ENCODE peak calls at places on chromosomes 4 and X, in ten cellular contexts. A is KBM-7, I is iris pigment epithelial cell, S is NCI-H1105, O is AG08395, F is ELR, Q is H4, J is sigmoid colon, P is endodermal cell, K is posterior cingulate gyrus. H is an unnamed sample.

GRCh38 chr4:5706486-5707290 is 1.7 kb downstream of the EVC2 start:
- DNase-seq in F (no peak), Q (no peak), A (peak), O (no peak), J (no peak), I (no peak), K (no peak), P (no peak), S (no peak), H (no peak)

GRCh38 chr4:127015616-127016015 is 617.1 kb upstream of the INTU start:
- DNase-seq in K (no peak), A (peak), F (no peak), S (peak), I (no peak), P (peak), Q (no peak), O (no peak), J (no peak), H (no peak)

GRCh38 chr4:181504846-181505374 is 738.3 kb upstream of the TENM3 start:
- DNase-seq in O (no peak), A (no peak), Q (no peak), K (no peak), J (no peak), I (no peak), F (no peak), S (peak), P (no peak), H (peak)

GRCh38 chr4:173171098-173171497 is 2.5 kb downstream of the GALNT7 start:
- DNase-seq in F (peak), A (peak), J (no peak), O (peak), K (no peak), I (peak), Q (no peak), S (no peak), P (no peak), H (no peak)

GRCh38 chr4:89160806-89161205 is 49.5 kb downstream of the TIGD2 start:
- DNase-seq in O (no peak), K (no peak), J (no peak), S (no peak), Q (no peak), I (no peak), F (no peak), P (no peak), A (no peak), H (no peak)

GRCh38 chr4:140643571-140644055 is 74.9 kb upstream of the UCP1 start:
- DNase-seq in F (no peak), J (no peak), P (no peak), S (no peak), O (no peak), K (no peak), Q (no peak), A (no peak), I (no peak), H (no peak)

GRCh38 chr4:108533245-108533844 is 87.0 kb upstream of the RPL34 start:
- DNase-seq in O (no peak), S (no peak), P (no peak), A (peak), F (no peak), J (no peak), I (peak), K (no peak), Q (no peak), H (no peak)

GRCh38 chrX:43481601-43482000 is 174.5 kb upstream of the MAOA start:
- DNase-seq in J (no peak), F (no peak), A (peak), S (no peak), I (no peak), Q (no peak), O (no peak), P (peak), K (no peak), H (no peak)

GRCh38 chrX:6574762-6575161 is 39.8 kb upstream of the VCX3A start:
- DNase-seq in K (no peak), F (no peak), A (peak), P (peak), J (no peak), I (peak), S (no peak), O (no peak), Q (no peak), H (no peak)

GRCh38 chr4:139501531-139502311 is 47.8 kb downstream of the RAB33B start:
- DNase-seq in P (no peak), A (no peak), Q (no peak), K (no peak), I (no peak), O (no peak), S (no peak), F (no peak), J (no peak), H (no peak)

GRCh38 chrX:133151320-133151719 is 54.4 kb upstream of the USP26 start:
- DNase-seq in K (no peak), O (no peak), A (no peak), F (no peak), Q (peak), I (no peak), J (no peak), S (no peak), P (no peak), H (no peak)

GRCh38 chr4:189215574-189215973 is 725.1 kb upstream of the FRG1 start:
- DNase-seq in F (no peak), I (no peak), K (no peak), Q (no peak), S (no peak), O (no peak), A (no peak), P (no peak), J (no peak), H (no peak)

GRCh38 chr4:17758459-17758858 is 23.0 kb downstream of the FAM184B start:
- DNase-seq in F (no peak), Q (no peak), P (no peak), A (no peak), O (no peak), I (no peak), J (no peak), K (no peak), S (peak), H (peak)

GRCh38 chr4:76752911-76753494 is 144.9 kb downstream of the SOWAHB start:
- DNase-seq in O (peak), S (no peak), P (no peak), F (peak), Q (peak), I (peak), A (no peak), K (no peak), J (no peak), H (no peak)

GRCh38 chrX:114162068-114162735 is 421.7 kb upstream of the HTR2C start:
- DNase-seq in A (peak), I (no peak), S (no peak), K (no peak), F (no peak), Q (peak), J (no peak), P (peak), O (no peak), H (no peak)

GRCh38 chr4:156946508-156947197 is 24.9 kb downstream of the PDGFC start:
- DNase-seq in F (peak), S (no peak), P (no peak), Q (peak), I (peak), K (no peak), A (peak), J (peak), O (peak), H (no peak)

GRCh38 chr4:38621004-38621684 is 42.9 kb upstream of the KLF3 start:
- DNase-seq in O (peak), A (no peak), S (no peak), K (no peak), I (peak), J (no peak), F (peak), Q (peak), P (no peak), H (peak)

GRCh38 chr4:83716874-83717273 is 181.0 kb downstream of the GPAT3 start:
- DNase-seq in K (no peak), P (no peak), F (peak), J (no peak), S (no peak), Q (no peak), I (peak), A (no peak), O (no peak), H (no peak)

GRCh38 chrX:129636175-129636681 is 18.5 kb downstream of the APLN start:
- DNase-seq in F (no peak), Q (no peak), O (no peak), A (no peak), I (no peak), S (no peak), J (no peak), K (no peak), P (no peak), H (no peak)

GRCh38 chrX:49972313-49972712 is 49.9 kb downstream of the CLCN5 start:
- DNase-seq in K (no peak), S (no peak), P (no peak), F (no peak), A (no peak), J (no peak), Q (no peak), O (no peak), I (peak), H (no peak)

GRCh38 chr4:87132035-87132434 is 88.4 kb downstream of the KLHL8 start:
- DNase-seq in K (no peak), O (no peak), F (no peak), P (no peak), S (no peak), I (no peak), Q (no peak), A (no peak), J (no peak), H (no peak)

GRCh38 chr4:47837582-47838294 is at the start of gene CORIN:
- DNase-seq in I (no peak), A (peak), K (peak), J (no peak), S (no peak), F (peak), O (peak), P (peak), Q (no peak), H (no peak)

GRCh38 chr4:20916106-20916505 is 215.8 kb downstream of the PACRGL start:
- DNase-seq in Q (peak), P (no peak), I (peak), A (no peak), S (no peak), K (no peak), F (no peak), O (no peak), J (no peak), H (no peak)

GRCh38 chrX:130676861-130677260 is 226.1 kb downstream of the ENOX2 start:
- DNase-seq in A (no peak), K (no peak), J (no peak), I (no peak), Q (no peak), F (no peak), P (no peak), O (no peak), S (no peak), H (no peak)

GRCh38 chr4:159017323-159018036 is 85.4 kb upstream of the RAPGEF2 start:
- DNase-seq in P (no peak), K (no peak), F (no peak), O (no peak), Q (no peak), S (no peak), I (no peak), J (no peak), A (peak), H (no peak)

GRCh38 chr4:33930497-33930896 is 2313.8 kb downstream of the ARAP2 start:
- DNase-seq in Q (no peak), P (no peak), O (no peak), K (no peak), F (peak), J (no peak), I (peak), S (no peak), A (no peak), H (no peak)

GRCh38 chr4:152815078-152815477 is 35.3 kb downstream of the ARFIP1 start:
- DNase-seq in S (no peak), P (no peak), A (no peak), J (no peak), O (no peak), Q (no peak), F (no peak), K (no peak), I (peak), H (no peak)

GRCh38 chrX:107450823-107451509 is 1.5 kb downstream of the FRMPD3 start:
- DNase-seq in P (peak), A (peak), S (no peak), O (no peak), I (no peak), F (peak), J (no peak), Q (no peak), K (no peak), H (no peak)